ENCODE peak calls at places on chromosomes 13 and 19, in five cellular contexts. B is A549; I is activated naive CD8-positive, alpha-beta T cell treated with anti-CD3 and anti-CD28 coated beads, Interleukin-2, amount 50 U/mL, for 24 hours; R is RWPE2; V is pancreas. G is an unnamed sample.

GRCh38 chr19:16637535-16637934 is 9.5 kb upstream of the MED26 start:
- ATAC-seq in B (no peak), I (no peak), R (no peak), V (no peak), G (no peak)

GRCh38 chr13:102903659-102904407 is 58.0 kb downstream of the ERCC5 start:
- ATAC-seq in B (no peak), I (no peak), R (peak), V (no peak), G (no peak)

GRCh38 chr19:16328824-16329482 is 4.3 kb downstream of the KLF2 start:
- ATAC-seq in B (no peak), I (no peak), R (no peak), V (no peak), G (no peak)

GRCh38 chr13:67229438-67230242 is 496 bp downstream of the PCDH9 start:
- ATAC-seq in B (peak), I (peak), R (peak), V (no peak), G (no peak)

GRCh38 chr19:4831351-4832340 is at the start of gene TICAM1:
- ATAC-seq in B (peak), I (peak), R (peak), V (peak), G (peak)

GRCh38 chr19:36423925-36424324 is 5.5 kb upstream of the ZFP82 start:
- ATAC-seq in B (no peak), I (no peak), R (no peak), V (no peak), G (no peak)

GRCh38 chr19:15644816-15645215 is 4.1 kb downstream of the CYP4F3 start:
- ATAC-seq in B (no peak), I (no peak), R (no peak), V (no peak), G (no peak)

GRCh38 chr13:110368408-110368807 is 61.3 kb downstream of the COL4A2 start:
- ATAC-seq in B (no peak), I (no peak), R (no peak), V (no peak), G (no peak)

GRCh38 chr19:10333758-10334339 is 520 bp upstream of the RAVER1 start:
- ATAC-seq in B (peak), I (peak), R (peak), V (peak), G (peak)

GRCh38 chr13:105446197-105446596 is 1089.3 kb downstream of the EFNB2 start:
- ATAC-seq in B (no peak), I (no peak), R (no peak), V (no peak), G (no peak)

GRCh38 chr13:60759499-60759898 is 362.5 kb downstream of the TDRD3 start:
- ATAC-seq in B (no peak), I (no peak), R (peak), V (peak), G (no peak)

G was measured in esophagus mucosa.